ENCODE peak calls at places on chromosomes 6 and 20, in four cellular contexts. D, F, H and K are unnamed samples.

GRCh38 chr20:1775117-1775516 is 117.5 kb upstream of the SIRPG start:
- DNase-seq in F (no peak), D (no peak), H (peak), K (no peak)

GRCh38 chr6:111995409-111995808 is 58.5 kb upstream of the CCN6 start:
- DNase-seq in F (no peak), D (no peak), H (peak), K (no peak)

GRCh38 chr6:139256087-139256486 is 35.7 kb downstream of the TXLNB start:
- DNase-seq in F (no peak), H (peak), D (no peak), K (no peak)

GRCh38 chr6:105587349-105588115 is 184.7 kb upstream of the PREP start:
- DNase-seq in D (no peak), H (peak), F (no peak), K (no peak)

GRCh38 chr6:125810435-125810834 is 19.7 kb downstream of the NCOA7 start:
- DNase-seq in F (no peak), D (no peak), H (no peak), K (no peak)

GRCh38 chr6:16267428-16268263 is 29.3 kb downstream of the GMPR start:
- DNase-seq in D (no peak), F (no peak), H (no peak), K (no peak)

GRCh38 chr6:132751306-132751705 is 6.4 kb downstream of the VNN2 start:
- DNase-seq in H (no peak), F (no peak), D (no peak), K (no peak)

GRCh38 chr6:9621276-9621675 is 793.6 kb downstream of the TFAP2A start:
- DNase-seq in H (peak), D (no peak), F (no peak), K (no peak)

GRCh38 chr6:40822619-40823018 is 216.4 kb downstream of the UNC5CL start:
- DNase-seq in H (no peak), F (no peak), D (no peak), K (no peak)

GRCh38 chr20:24896984-24897383 is 52.1 kb upstream of the CST7 start:
- DNase-seq in D (no peak), F (no peak), H (no peak), K (no peak)

GRCh38 chr6:147135211-147135672 is 69.0 kb upstream of the STXBP5 start:
- DNase-seq in D (peak), F (no peak), H (peak), K (no peak)

DNA sequence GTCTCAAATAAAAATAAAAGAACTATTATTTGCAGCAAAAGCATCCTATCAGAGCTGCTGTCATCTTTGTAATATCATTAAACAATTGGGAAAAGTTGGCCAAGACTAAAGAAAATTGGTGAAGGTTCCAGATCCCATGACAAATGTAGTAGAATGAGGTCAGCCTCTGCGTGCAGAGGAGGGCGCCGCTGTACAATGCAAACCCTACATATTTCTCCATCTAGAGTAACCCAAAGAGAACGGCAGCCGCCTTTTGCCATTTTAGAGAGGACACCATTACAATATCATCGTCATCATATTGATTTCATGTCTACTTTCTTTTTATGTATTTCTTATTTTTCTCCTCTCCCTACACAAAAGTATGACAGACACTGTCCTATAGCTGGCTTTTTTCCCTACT is 59.5 kb downstream of the ZMYND8 start:
- DNase-seq in H (no peak), D (peak), F (no peak), K (no peak)
- TF ChIP-seq CTCF in H (no peak), D (no peak), F (no peak), K (no peak)

DNA sequence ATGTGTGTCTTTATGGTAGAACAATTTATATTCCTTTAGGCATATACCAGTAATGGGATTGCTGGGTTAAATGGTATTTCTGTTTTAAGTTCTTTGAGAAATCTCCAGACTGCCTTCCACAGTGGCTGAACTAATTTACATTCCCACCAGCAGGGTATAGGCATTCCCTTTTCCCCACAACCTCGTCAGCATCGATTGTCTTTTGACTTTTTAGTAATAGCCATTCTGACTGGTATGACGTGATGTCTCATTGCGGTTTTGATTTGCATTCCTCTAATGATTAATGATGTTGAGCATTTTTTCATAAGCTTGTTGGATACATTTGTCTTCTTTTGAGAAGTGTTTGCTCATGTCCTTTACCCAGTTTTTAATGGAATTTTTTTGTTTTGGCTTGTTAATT is 5.3 kb upstream of the TASP1 start:
- DNase-seq in D (no peak), H (peak), F (no peak), K (no peak)
- TF ChIP-seq CTCF in D (no peak), H (peak), F (no peak), K (no peak)

GRCh38 chr6:53294095-53294494 is 54.7 kb downstream of the ELOVL5 start:
- DNase-seq in H (no peak), D (no peak), F (peak), K (peak)
- TF ChIP-seq CTCF in H (peak), D (no peak), F (peak), K (peak)

GRCh38 chr6:108560463-108561308 is at the start of gene FOXO3:
- DNase-seq in H (peak), F (peak), D (peak), K (peak)
- TF ChIP-seq CTCF in H (no peak), F (no peak), D (no peak), K (no peak)

DNA sequence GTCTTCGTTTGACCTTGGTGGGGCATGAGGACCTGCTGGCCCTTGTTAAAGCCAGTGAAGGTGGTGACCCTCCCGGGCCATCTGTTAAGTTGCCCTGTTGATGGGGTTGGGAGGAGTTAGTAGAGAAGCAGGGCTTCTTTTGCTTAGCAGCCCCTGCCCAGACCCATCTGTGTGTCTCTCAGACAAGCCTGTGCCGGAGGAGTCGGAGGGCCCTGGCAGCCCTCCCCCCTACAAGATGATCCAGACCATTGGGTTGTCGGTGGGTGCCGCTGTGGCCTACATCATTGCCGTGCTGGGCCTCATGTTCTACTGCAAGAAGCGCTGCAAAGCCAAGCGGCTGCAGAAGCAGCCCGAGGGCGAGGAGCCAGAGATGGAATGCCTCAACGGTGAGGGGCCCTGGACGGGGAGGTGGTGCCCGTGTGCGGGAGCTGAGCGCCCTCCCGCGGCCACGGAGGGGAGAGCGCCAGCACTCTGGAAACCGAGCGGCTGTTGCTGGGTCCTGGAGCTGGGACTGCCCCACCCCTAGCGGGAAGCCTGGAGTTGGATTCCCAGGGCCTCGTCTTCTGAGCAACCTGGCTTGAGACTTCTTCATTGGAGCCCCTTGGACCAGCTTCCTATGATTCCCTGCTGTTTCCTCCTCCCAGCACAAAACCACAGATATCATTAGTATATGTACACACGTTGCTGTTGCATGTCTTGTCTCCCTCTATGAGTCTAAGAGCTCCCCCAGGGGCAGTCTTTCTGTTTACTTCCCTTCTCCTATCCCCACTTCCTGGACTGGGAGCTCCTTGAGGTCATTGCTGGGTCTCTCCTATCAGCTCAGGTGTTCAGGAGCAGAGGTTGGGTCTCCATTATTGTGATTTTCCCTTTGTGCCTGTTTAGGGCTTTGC is 27.6 kb upstream of the SRF start:
- DNase-seq in H (peak), D (peak), F (peak), K (peak)
- TF ChIP-seq CTCF in H (peak), D (peak), F (peak), K (peak)